ENCODE peak calls at places on chromosomes 11 and 22, in four cellular contexts. One of them, this sample, is unnamed.

GRCh38 chr11:3623126-3623525 is 18.7 kb downstream of the ART5 start:
- DNase-seq in ELR: no peak
- DNase-seq in HAP-1: no peak
- DNase-seq in nephron progenitor cell: no peak
- DNase-seq in this sample: no peak

GRCh38 chr22:37716708-37717107 is 19.9 kb downstream of the TRIOBP start:
- DNase-seq in ELR: peak
- DNase-seq in HAP-1: no peak
- DNase-seq in nephron progenitor cell: no peak
- DNase-seq in this sample: no peak

GRCh38 chr11:67031791-67032561 is 9.0 kb downstream of the SYT12 start:
- DNase-seq in ELR: peak
- DNase-seq in HAP-1: no peak
- DNase-seq in nephron progenitor cell: no peak
- DNase-seq in this sample: no peak

GRCh38 chr11:120519474-120519873 is 7.9 kb downstream of the GRIK4 start:
- DNase-seq in ELR: no peak
- DNase-seq in HAP-1: no peak
- DNase-seq in nephron progenitor cell: no peak
- DNase-seq in this sample: no peak

GRCh38 chr11:62902932-62903331 is 18.2 kb downstream of the CHRM1 start:
- DNase-seq in ELR: peak
- DNase-seq in HAP-1: no peak
- DNase-seq in nephron progenitor cell: no peak
- DNase-seq in this sample: no peak

GRCh38 chr11:75765116-75765515 is 3.5 kb upstream of the DGAT2 start:
- DNase-seq in ELR: no peak
- DNase-seq in HAP-1: no peak
- DNase-seq in nephron progenitor cell: no peak
- DNase-seq in this sample: no peak

GRCh38 chr11:12157241-12157661 is 46.9 kb downstream of the MICAL2 start:
- DNase-seq in ELR: peak
- DNase-seq in HAP-1: no peak
- DNase-seq in nephron progenitor cell: no peak
- DNase-seq in this sample: no peak

GRCh38 chr11:48028909-48029685 is 48.7 kb downstream of the PTPRJ start:
- DNase-seq in ELR: peak
- DNase-seq in HAP-1: no peak
- DNase-seq in nephron progenitor cell: no peak
- DNase-seq in this sample: no peak

GRCh38 chr11:312092-312816 is 1.6 kb upstream of the IFITM1 start:
- DNase-seq in ELR: no peak
- DNase-seq in HAP-1: no peak
- DNase-seq in nephron progenitor cell: no peak
- DNase-seq in this sample: no peak

GRCh38 chr11:118911880-118912741 is 13.6 kb downstream of the BCL9L start:
- DNase-seq in ELR: peak
- DNase-seq in HAP-1: peak
- DNase-seq in nephron progenitor cell: peak
- DNase-seq in this sample: peak

GRCh38 chr11:80846979-80847378 is 1406.1 kb upstream of the TENM4 start:
- DNase-seq in ELR: no peak
- DNase-seq in HAP-1: no peak
- DNase-seq in nephron progenitor cell: no peak
- DNase-seq in this sample: no peak

GRCh38 chr11:60970369-60970774 is 1.1 kb upstream of the CD6 start:
- DNase-seq in ELR: peak
- DNase-seq in HAP-1: peak
- DNase-seq in nephron progenitor cell: peak
- DNase-seq in this sample: peak

GRCh38 chr11:87038235-87038960 is 664 bp downstream of the TMEM135 start:
- DNase-seq in ELR: peak
- DNase-seq in HAP-1: no peak
- DNase-seq in nephron progenitor cell: no peak
- DNase-seq in this sample: no peak

GRCh38 chr11:12880327-12880726 is 128.8 kb upstream of the RASSF10 start:
- DNase-seq in ELR: no peak
- DNase-seq in HAP-1: no peak
- DNase-seq in nephron progenitor cell: no peak
- DNase-seq in this sample: no peak

GRCh38 chr11:121687961-121688566 is 235.3 kb upstream of the SORL1-AS1 start:
- DNase-seq in ELR: peak
- DNase-seq in HAP-1: no peak
- DNase-seq in nephron progenitor cell: peak
- DNase-seq in this sample: no peak

GRCh38 chr11:98365185-98365584 is 655.6 kb upstream of the CNTN5 start:
- DNase-seq in ELR: peak
- DNase-seq in HAP-1: no peak
- DNase-seq in nephron progenitor cell: no peak
- DNase-seq in this sample: no peak

GRCh38 chr11:126310229-126310991 is 6.5 kb downstream of the DCPS start:
- DNase-seq in ELR: peak
- DNase-seq in HAP-1: peak
- DNase-seq in nephron progenitor cell: peak
- DNase-seq in this sample: peak

This sample was measured in tibial artery.